ENCODE peak calls at places on chromosomes 6 and 20, in four cellular contexts. Q, N, F and R are unnamed samples.

GRCh38 chr6:153804755-153805330 is 234.2 kb upstream of the OPRM1 start:
- DNase-seq in Q (no peak), N (no peak), F (no peak), R (no peak)

GRCh38 chr6:129251669-129252376 is 368.9 kb downstream of the LAMA2 start:
- DNase-seq in F (peak; percentile 80), Q (peak; percentile 75), N (peak; percentile 61), R (peak; percentile 56)

GRCh38 chr6:10963113-10963512 is 76.3 kb downstream of the SYCP2L start:
- DNase-seq in F (no peak), N (no peak), Q (peak; percentile 1), R (no peak)

GRCh38 chr6:28105286-28105685 is 19.1 kb upstream of the ZSCAN16 start:
- DNase-seq in F (peak; percentile 36), N (no peak), Q (no peak), R (no peak)

GRCh38 chr6:21785162-21785561 is 191.6 kb downstream of the SOX4 start:
- DNase-seq in Q (no peak), F (no peak), N (no peak), R (no peak)

GRCh38 chr6:7051780-7052440 is 55.9 kb upstream of the RREB1 start:
- DNase-seq in Q (no peak), F (peak; percentile 86), N (peak; percentile 60), R (peak; percentile 80)

GRCh38 chr6:73610444-73611275 is 43.1 kb downstream of the SLC17A5 start:
- DNase-seq in Q (peak; percentile 66), N (no peak), F (peak; percentile 30), R (no peak)

GRCh38 chr6:158784505-158784904 is 34.7 kb downstream of the EZR start:
- DNase-seq in N (no peak), F (peak; percentile 84), Q (peak; percentile 70), R (no peak)

GRCh38 chr20:34163316-34163715 is 51.3 kb upstream of the EIF2S2 start:
- DNase-seq in F (no peak), Q (no peak), N (no peak), R (no peak)

GRCh38 chr6:49118475-49118874 is 344.6 kb downstream of the MMUT start:
- DNase-seq in Q (no peak), F (no peak), N (no peak), R (no peak)

GRCh38 chr6:117829594-117830319 is 77.3 kb upstream of the SLC35F1 start:
- DNase-seq in N (peak; percentile 54), Q (peak; percentile 30), F (peak; percentile 85), R (peak; percentile 78)

GRCh38 chr6:28922841-28923317 is 906 bp downstream of the TRIM27 start:
- DNase-seq in F (peak; percentile 50), N (no peak), Q (peak; percentile 31), R (no peak)

GRCh38 chr6:27752038-27752885 is 159.9 kb downstream of the OR2B2 start:
- DNase-seq in N (peak; percentile 86), F (peak; percentile 90), Q (peak; percentile 76), R (peak; percentile 67)

GRCh38 chr6:18707714-18708439 is 320.7 kb downstream of the RNF144B start:
- DNase-seq in N (no peak), Q (no peak), F (no peak), R (no peak)

GRCh38 chr6:786946-787763 is 94.2 kb upstream of the EXOC2 start:
- DNase-seq in F (peak; percentile 45), Q (peak; percentile 3), N (no peak), R (no peak)

GRCh38 chr20:40207618-40208017 is 481.4 kb downstream of the MAFB start:
- DNase-seq in F (no peak), Q (no peak), N (no peak), R (no peak)

GRCh38 chr6:41476407-41476806 is 69.8 kb upstream of the FOXP4 start:
- DNase-seq in Q (no peak), F (no peak), N (no peak), R (no peak)

GRCh38 chr20:52536841-52537400 is 345.3 kb upstream of the ZFP64 start:
- DNase-seq in N (no peak), Q (peak; percentile 17), F (no peak), R (no peak)

GRCh38 chr20:7285918-7286556 is 518.6 kb downstream of the BMP2 start:
- DNase-seq in N (peak; percentile 84), Q (peak; percentile 75), F (peak; percentile 72), R (peak; percentile 59)

GRCh38 chr6:113829702-113830058 is 27.5 kb upstream of the MARCKS start:
- DNase-seq in N (no peak), F (no peak), Q (peak; percentile 51), R (no peak)

GRCh38 chr20:37980383-37980782 is 52.9 kb downstream of the TTI1 start:
- DNase-seq in F (no peak), Q (no peak), N (no peak), R (no peak)

GRCh38 chr6:35620706-35621105 is 68.0 kb downstream of the FKBP5 start:
- DNase-seq in N (no peak), F (no peak), Q (no peak), R (no peak)

GRCh38 chr6:154570505-154570904 is 60.0 kb upstream of the CNKSR3 start:
- DNase-seq in N (no peak), F (no peak), Q (no peak), R (no peak)

GRCh38 chr6:37007340-37008043 is 2.0 kb downstream of the FGD2 start:
- DNase-seq in Q (no peak), F (no peak), N (no peak), R (no peak)

GRCh38 chr6:52407467-52407866 is 12.7 kb upstream of the EFHC1 start:
- DNase-seq in Q (peak; percentile 61), N (peak; percentile 36), F (peak; percentile 75), R (no peak)

GRCh38 chr6:144055121-144055931 is 40.0 kb downstream of the SF3B5 start:
- DNase-seq in Q (no peak), N (no peak), F (no peak), R (no peak)

GRCh38 chr20:48008850-48009535 is 223.7 kb upstream of the SULF2 start:
- DNase-seq in F (no peak), Q (peak; percentile 3), N (no peak), R (no peak)

GRCh38 chr6:82006027-82006738 is 241.4 kb downstream of the IBTK start:
- DNase-seq in N (no peak), Q (peak; percentile 40), F (peak; percentile 49), R (peak; percentile 46)

GRCh38 chr6:164303092-164304007 is 888.8 kb downstream of the QKI start:
- DNase-seq in F (peak; percentile 43), N (no peak), Q (no peak), R (no peak)

GRCh38 chr20:23061713-23062561 is 12.5 kb upstream of the THBD start:
- DNase-seq in F (peak; percentile 79), N (no peak), Q (peak; percentile 57), R (peak; percentile 82)

GRCh38 chr20:45991616-45992015 is 17.1 kb upstream of the MMP9 start:
- DNase-seq in N (no peak), Q (no peak), F (no peak), R (no peak)

GRCh38 chr6:148358196-148358785 is 15.7 kb downstream of the SASH1 start:
- DNase-seq in N (no peak), F (no peak), Q (peak; percentile 49), R (no peak)

GRCh38 chr6:12570461-12571030 is 146.0 kb upstream of the PHACTR1 start:
- DNase-seq in F (no peak), N (no peak), Q (peak; percentile 59), R (no peak)

GRCh38 chr6:17022604-17023003 is 79.2 kb upstream of the STMND1 start:
- DNase-seq in F (no peak), Q (no peak), N (no peak), R (no peak)

GRCh38 chr6:88048556-88048955 is 915 bp downstream of the SPACA1 start:
- DNase-seq in F (no peak), Q (no peak), N (no peak), R (no peak)

GRCh38 chr6:160201056-160201455 is 57.6 kb downstream of the SLC22A2 start:
- DNase-seq in N (no peak), F (no peak), Q (no peak), R (no peak)

GRCh38 chr6:33416386-33417126 is 1.4 kb downstream of the CUTA start:
- DNase-seq in N (no peak), Q (peak; percentile 55), F (no peak), R (no peak)

GRCh38 chr6:34795836-34796425 is 4.0 kb downstream of the BLTP3A start:
- DNase-seq in Q (peak; percentile 64), F (no peak), N (no peak), R (no peak)

GRCh38 chr6:39982720-39983119 is 48.5 kb upstream of the MOCS1 start:
- DNase-seq in N (no peak), Q (no peak), F (no peak), R (no peak)

DNA sequence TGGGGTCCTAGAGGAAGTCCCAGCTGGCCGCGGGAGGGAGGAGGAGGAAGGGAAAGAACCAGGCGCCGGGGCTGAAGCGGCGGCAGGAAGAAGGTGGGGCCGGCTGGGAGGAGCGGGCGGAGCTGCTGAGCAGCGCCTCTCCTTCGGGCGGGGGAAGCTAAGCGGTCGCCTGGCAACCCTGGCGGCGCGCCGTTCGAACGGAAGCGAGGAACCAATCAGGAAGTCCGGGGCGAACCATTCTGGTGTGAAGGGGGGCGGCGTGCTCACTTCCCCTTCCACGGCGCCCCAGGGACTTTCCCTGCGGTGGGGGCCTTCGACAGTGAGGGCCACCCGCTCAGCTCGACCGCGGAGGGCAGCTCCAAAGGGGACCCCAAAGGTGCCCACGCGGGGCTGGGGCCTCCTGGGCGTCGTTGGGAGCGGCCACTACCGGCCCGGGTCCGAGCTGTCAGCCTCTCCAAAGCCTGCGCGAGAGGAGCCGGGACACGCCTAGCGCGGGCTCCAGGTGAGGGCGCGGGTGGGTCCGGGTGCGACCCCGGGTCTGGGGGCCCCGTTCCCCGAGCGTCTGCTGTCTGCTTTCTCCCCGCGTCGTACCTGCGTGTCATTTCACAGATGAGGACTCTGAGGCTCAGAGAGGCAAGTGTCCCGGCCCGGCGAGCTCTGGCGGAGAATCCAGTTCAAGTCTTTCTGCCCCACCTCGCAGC is at the start of gene FAM110A:
- DNase-seq in N (peak; percentile 86), F (peak; percentile 97), Q (peak; percentile 91), R (peak; percentile 97)
- H2BK15ac ChIP-seq in N (no peak within 1 kb of the TSS), F (no peak within 1 kb of the TSS), Q (no peak within 1 kb of the TSS), R (no peak within 1 kb of the TSS)

GRCh38 chr20:32141465-32141980 is 32.0 kb downstream of the TM9SF4 start:
- DNase-seq in Q (no peak), F (no peak), N (no peak), R (no peak)
- H3K27ac ChIP-seq in Q (no peak overlapping the region), F (no peak overlapping the region), N (no peak overlapping the region), R (no peak overlapping the region)

GRCh38 chr20:1952737-1953530 is 40.9 kb downstream of the PDYN start:
- DNase-seq in N (no peak), F (no peak), Q (no peak), R (no peak)
- H2BK15ac ChIP-seq in N (no peak overlapping the region), F (no peak overlapping the region), Q (no peak overlapping the region), R (no peak overlapping the region)

DNA sequence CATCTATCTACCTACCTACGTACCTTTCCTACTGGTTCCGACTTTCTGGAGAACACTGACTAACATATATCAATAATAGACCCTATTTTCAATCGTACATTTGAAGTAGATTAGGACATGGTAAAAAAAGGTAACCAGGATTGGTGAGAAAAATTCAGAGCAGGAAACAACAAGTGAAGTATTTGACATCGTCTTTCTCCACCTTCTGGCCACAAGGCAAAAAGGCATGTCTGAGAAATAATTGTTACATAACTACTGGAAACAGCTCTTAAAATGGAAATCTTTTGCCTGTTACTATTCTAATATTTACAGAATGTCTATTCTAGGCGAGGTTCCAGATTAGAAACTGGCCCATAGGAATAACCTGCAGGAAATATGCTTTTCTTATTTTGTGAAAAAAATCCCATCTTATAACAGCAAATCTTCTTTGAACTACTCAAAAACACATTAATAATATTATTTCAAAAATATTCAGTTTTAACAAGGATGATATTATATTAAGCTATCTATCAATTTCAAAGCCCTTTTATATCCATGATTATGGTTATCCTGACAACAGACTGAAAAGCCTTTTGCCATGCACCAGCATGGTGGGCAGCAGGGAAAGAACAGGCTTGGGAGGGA is 80.8 kb downstream of the RCAN2 start:
- DNase-seq in N (no peak), Q (peak; percentile 42), F (no peak), R (no peak)
- H3K27ac ChIP-seq in N (no peak overlapping the region), Q (no peak overlapping the region), F (no peak overlapping the region), R (no peak overlapping the region)

GRCh38 chr20:36181934-36182603 is 27.5 kb downstream of the EPB41L1 start:
- DNase-seq in F (no peak), N (no peak), Q (peak; percentile 87), R (no peak)
- H2BK15ac ChIP-seq in F (no peak overlapping the region), N (no peak overlapping the region), Q (peak overlapping the region; percentile 78), R (no peak overlapping the region)